ENCODE peak calls at places on chromosomes 5 and 9, in eight cellular contexts. S is activated T-helper 1 cell treated with anti-CD3 and anti-CD28 coated beads, Interleukin-2, amount 50 U/mL, for 16 hours; R is fibroblast of pulmonary artery; P is left kidney; A is activated CD8-positive, alpha-beta memory T cell treated with anti-CD3 and anti-CD28 coated beads for 48 hours; J is AG10803; D is IMR-90; I is Calu3. F is an unnamed sample.

GRCh38 chr5:68432682-68433081 is 217.1 kb downstream of the PIK3R1 start:
- DNase-seq in S (no peak), R (no peak), P (no peak), A (no peak), J (no peak), D (no peak), I (peak; percentile 51), F (no peak)

GRCh38 chr5:16901038-16901644 is 34.9 kb downstream of the MYO10 start:
- DNase-seq in S (no peak), R (no peak), P (no peak), A (no peak), J (no peak), D (no peak), I (no peak), F (no peak)

GRCh38 chr9:131590449-131590848 is 45.1 kb downstream of the PRRT1B start:
- DNase-seq in S (no peak), R (no peak), P (no peak), A (no peak), J (no peak), D (no peak), I (no peak), F (no peak)

GRCh38 chr9:114619205-114619758 is 8.2 kb downstream of the TMEM268 start:
- DNase-seq in S (no peak), R (no peak), P (no peak), A (no peak), J (no peak), D (no peak), I (no peak), F (peak; percentile 7)

GRCh38 chr5:167245871-167246270 is 1045.6 kb upstream of the WWC1 start:
- DNase-seq in S (no peak), R (no peak), P (peak; percentile 55), A (no peak), J (no peak), D (no peak), I (peak; percentile 9), F (no peak)

GRCh38 chr5:2752875-2753435 is 1.5 kb upstream of the IRX2 start:
- DNase-seq in S (no peak), R (no peak), P (no peak), A (no peak), J (peak; percentile 40), D (no peak), I (no peak), F (no peak)

GRCh38 chr5:14872070-14872989 is 752 bp upstream of the ANKH start:
- DNase-seq in S (peak; percentile 24), R (peak; percentile 45), P (peak; percentile 81), A (peak; percentile 32), J (peak; percentile 49), D (peak; percentile 8), I (peak; percentile 42), F (peak; percentile 71)

GRCh38 chr9:107612136-107612535 is 122.6 kb upstream of the KLF4 start:
- DNase-seq in S (no peak), R (peak; percentile 55), P (no peak), A (no peak), J (peak; percentile 51), D (no peak), I (no peak), F (no peak)

GRCh38 chr5:142281966-142282365 is 42.9 kb downstream of the SPRY4 start:
- DNase-seq in S (no peak), R (no peak), P (no peak), A (no peak), J (no peak), D (no peak), I (no peak), F (no peak)

GRCh38 chr5:40603378-40603777 is 76.3 kb upstream of the PTGER4 start:
- DNase-seq in S (no peak), R (no peak), P (peak; percentile 63), A (no peak), J (peak; percentile 54), D (peak; percentile 58), I (no peak), F (no peak)

GRCh38 chr5:31758803-31759425 is 120.0 kb downstream of the PDZD2 start:
- DNase-seq in S (no peak), R (no peak), P (peak; percentile 39), A (no peak), J (no peak), D (no peak), I (no peak), F (no peak)

GRCh38 chr5:157186309-157187045 is 5.8 kb downstream of the ITK start:
- DNase-seq in S (no peak), R (no peak), P (no peak), A (no peak), J (no peak), D (no peak), I (no peak), F (no peak)

GRCh38 chr9:77488439-77489126 is 159.5 kb downstream of the GNA14 start:
- DNase-seq in S (no peak), R (peak; percentile 56), P (no peak), A (no peak), J (peak; percentile 37), D (peak; percentile 20), I (no peak), F (peak; percentile 11)

GRCh38 chr9:86241216-86241615 is 18.2 kb downstream of the C9orf153 start:
- DNase-seq in S (no peak), R (no peak), P (no peak), A (no peak), J (no peak), D (peak; percentile 11), I (no peak), F (no peak)

GRCh38 chr5:133365326-133365725 is 247.0 kb downstream of the FSTL4 start:
- DNase-seq in S (no peak), R (no peak), P (peak; percentile 86), A (no peak), J (no peak), D (no peak), I (peak; percentile 25), F (no peak)

GRCh38 chr5:35773936-35774335 is 82.8 kb upstream of the IL7R start:
- DNase-seq in S (no peak), R (no peak), P (no peak), A (no peak), J (peak; percentile 71), D (peak; percentile 64), I (no peak), F (no peak)

GRCh38 chr9:128825923-128826702 is 3.5 kb downstream of the SPOUT1 start:
- DNase-seq in S (no peak), R (no peak), P (no peak), A (no peak), J (no peak), D (no peak), I (no peak), F (no peak)

GRCh38 chr9:111078391-111079038 is 40.2 kb upstream of the LPAR1 start:
- DNase-seq in S (no peak), R (peak; percentile 49), P (no peak), A (no peak), J (no peak), D (peak; percentile 58), I (no peak), F (no peak)

GRCh38 chr9:3894764-3895163 is 369.0 kb upstream of the RFX3 start:
- DNase-seq in S (no peak), R (peak; percentile 71), P (peak; percentile 17), A (no peak), J (peak; percentile 88), D (peak; percentile 97), I (no peak), F (no peak)

GRCh38 chr5:109239501-109239900 is 170.3 kb downstream of the PJA2 start:
- DNase-seq in S (no peak), R (peak; percentile 8), P (no peak), A (no peak), J (no peak), D (no peak), I (no peak), F (no peak)

F was measured in MM.1S.